ENCODE peak calls at places on chromosomes 12 and 14, in seven cellular contexts. Z is fibroblast of lung, C is tibial artery, K is lung, S is BJ, W is cardiac muscle cell, L is endothelial cell of umbilical vein. M is an unnamed sample.
A peak's percentile ranks its signal among the peaks of the same experiment; 100 is the strongest.

GRCh38 chr12:79844693-79845092 is 90.2 kb downstream of the PPP1R12A start:
- DNase-seq in Z (peak; percentile 42), C (no peak), K (no peak), S (peak; percentile 24), W (no peak), L (peak; percentile 95), M (no peak)

GRCh38 chr12:14827043-14827442 is 13.1 kb upstream of the SMCO3 start:
- DNase-seq in Z (no peak), C (no peak), K (no peak), S (no peak), W (no peak), L (no peak), M (no peak)

GRCh38 chr12:22169281-22169824 is 123.3 kb downstream of the CMAS start:
- DNase-seq in Z (no peak), C (no peak), K (no peak), S (no peak), W (no peak), L (no peak), M (no peak)

GRCh38 chr12:64318605-64319004 is 72.0 kb downstream of the C12orf56 start:
- DNase-seq in Z (peak; percentile 3), C (no peak), K (no peak), S (no peak), W (no peak), L (peak; percentile 11), M (no peak)

GRCh38 chr12:49872781-49873181 is 29.9 kb upstream of the BCDIN3D start:
- DNase-seq in Z (peak; percentile 22), C (no peak), K (no peak), S (no peak), W (no peak), L (no peak), M (no peak)

GRCh38 chr14:49868720-49869114 is 16.1 kb upstream of the NEMF start:
- DNase-seq in Z (no peak), C (no peak), K (no peak), S (no peak), W (no peak), L (no peak), M (no peak)

GRCh38 chr12:102297412-102297811 is 99.8 kb upstream of the PMCH start:
- DNase-seq in Z (no peak), C (no peak), K (no peak), S (no peak), W (no peak), L (no peak), M (no peak)

GRCh38 chr12:117018276-117018675 is 80.9 kb downstream of the TESC start:
- DNase-seq in Z (no peak), C (no peak), K (no peak), S (no peak), W (no peak), L (no peak), M (no peak)

GRCh38 chr12:91975891-91976290 is 169.8 kb downstream of the BTG1 start:
- DNase-seq in Z (peak; percentile 55), C (no peak), K (no peak), S (no peak), W (no peak), L (no peak), M (no peak)
- TF ChIP-seq CTCF in Z (no peak), C (no peak), K (no peak), S (no peak), W (no peak), L (no peak), M (no peak)

DNA sequence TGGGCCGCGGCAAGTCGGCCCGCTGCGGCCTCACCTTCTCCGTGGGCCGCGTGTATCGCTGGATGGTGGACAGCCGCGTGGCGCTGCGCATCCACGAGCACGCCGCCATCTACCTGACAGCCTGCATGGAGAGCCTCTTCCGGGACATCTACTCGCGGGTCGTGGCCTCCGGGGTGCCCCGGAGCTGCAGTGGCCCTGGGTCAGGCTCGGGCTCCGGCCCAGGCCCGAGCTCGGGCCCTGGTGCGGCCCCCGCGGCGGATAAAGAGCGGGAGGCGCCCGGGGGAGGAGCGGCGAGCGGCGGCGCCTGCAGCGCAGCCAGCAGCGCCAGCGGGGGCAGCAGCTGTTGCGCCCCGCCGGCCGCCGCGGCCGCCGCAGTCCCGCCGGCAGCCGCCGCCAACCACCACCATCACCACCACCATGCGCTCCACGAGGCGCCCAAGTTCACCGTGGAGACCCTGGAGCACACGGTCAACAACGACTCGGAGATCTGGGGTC is 226.2 kb upstream of the CRY1 start:
- DNase-seq in Z (no peak), C (no peak), K (no peak), S (no peak), W (peak; percentile 31), L (no peak), M (peak; percentile 11)
- H3K4me3 ChIP-seq in Z (peak overlapping the region; percentile 56), C (peak overlapping the region; percentile 34), K (no peak overlapping the region), S (peak overlapping the region; percentile 33), W (peak overlapping the region; percentile 48), L (no peak overlapping the region), M (no peak overlapping the region)

DNA sequence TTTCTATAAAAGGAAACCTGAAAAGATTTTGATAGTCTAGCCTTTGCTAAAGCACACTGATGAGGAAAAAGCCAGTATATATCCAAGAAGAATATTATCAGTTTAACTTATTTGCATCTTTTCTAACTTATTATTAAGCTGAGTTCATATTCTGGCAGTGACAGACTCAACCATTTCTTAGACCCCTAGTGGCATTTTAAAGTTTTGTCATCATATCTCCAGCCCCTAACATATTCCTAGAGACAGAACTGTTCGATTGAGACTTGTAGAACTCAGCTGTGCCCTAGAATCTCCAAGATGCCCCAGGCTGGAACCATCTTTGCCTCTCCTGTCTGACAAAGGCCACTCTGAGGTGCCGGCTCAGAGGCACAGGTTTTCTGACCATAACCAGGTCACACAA is 365.6 kb downstream of the NELL2 start:
- DNase-seq in Z (no peak), C (no peak), K (no peak), S (no peak), W (no peak), L (no peak), M (no peak)
- TF ChIP-seq CTCF in Z (no peak), C (no peak), K (no peak), S (no peak), W (no peak), L (no peak), M (no peak)

GRCh38 chr12:124385219-124385969 is 90.5 kb downstream of the RFLNA start:
- DNase-seq in Z (peak; percentile 58), C (no peak), K (no peak), S (no peak), W (no peak), L (no peak), M (no peak)
- H3K4me3 ChIP-seq in Z (no peak overlapping the region), C (no peak overlapping the region), K (no peak overlapping the region), S (peak overlapping the region; percentile 93), W (no peak overlapping the region), L (no peak overlapping the region), M (no peak overlapping the region)

GRCh38 chr14:104290756-104291122 is 152.4 kb downstream of the KIF26A start:
- DNase-seq in Z (no peak), C (peak; percentile 46), K (no peak), S (no peak), W (no peak), L (no peak), M (no peak)

GRCh38 chr14:104291123-104292000 is 153.0 kb downstream of the KIF26A start:
- DNase-seq in Z (no peak), C (peak; percentile 57), K (no peak), S (no peak), W (peak; percentile 81), L (no peak), M (no peak)

GRCh38 chr14:104288272-104288671 is 149.9 kb downstream of the KIF26A start:
- DNase-seq in Z (no peak), C (peak; percentile 50), K (no peak), S (no peak), W (no peak), L (no peak), M (no peak)

GRCh38 chr14:104289485-104289884 is 151.1 kb downstream of the KIF26A start:
- DNase-seq in Z (no peak), C (no peak), K (no peak), S (no peak), W (no peak), L (no peak), M (no peak)

GRCh38 chr14:104290058-104290667 is 151.8 kb downstream of the KIF26A start:
- DNase-seq in Z (no peak), C (peak; percentile 38), K (no peak), S (no peak), W (no peak), L (no peak), M (no peak)
- TF ChIP-seq CTCF in Z (no peak), C (no peak), K (no peak), S (no peak), W (no peak), L (no peak), M (no peak)